ENCODE peak calls at places on chromosomes 1 and 21, in four cellular contexts. S is neural progenitor cell, I is fibroblast of lung, W is upper lobe of right lung. C is an unnamed sample. For H3K36me3, the result is how much of the 10 kb centered on the place peaks cover.

GRCh38 chr1:55854911-55855310 is 639.7 kb upstream of the USP24 start:
- DNase-seq in I (peak), S (no peak), W (no peak), C (peak)

GRCh38 chr1:56397811-56398231 is 181.5 kb downstream of the PLPP3 start:
- DNase-seq in I (no peak), W (no peak), S (no peak), C (peak)

GRCh38 chr1:11180342-11180744 is 8.8 kb upstream of the ANGPTL7 start:
- DNase-seq in I (peak), W (no peak), S (no peak), C (peak)

GRCh38 chr1:177966199-177966598 is 3.7 kb downstream of the SEC16B start:
- DNase-seq in W (no peak), S (no peak), I (peak), C (peak)

GRCh38 chr1:2971146-2971501 is 50.1 kb upstream of the ACTRT2 start:
- DNase-seq in I (no peak), W (peak), S (no peak), C (no peak)

GRCh38 chr1:231420299-231420958 is 1.7 kb downstream of the EGLN1 start:
- DNase-seq in I (peak), S (peak), W (no peak), C (peak)

GRCh38 chr1:5831600-5832335 is 160.5 kb downstream of the NPHP4 start:
- DNase-seq in I (no peak), S (peak), W (no peak), C (no peak)

GRCh38 chr1:94836891-94837290 is 16.7 kb downstream of the SLC44A3 start:
- DNase-seq in W (no peak), S (no peak), I (no peak), C (no peak)

GRCh38 chr1:154624756-154625643 is 17.0 kb upstream of the ADAR start:
- DNase-seq in W (no peak), I (peak), S (no peak), C (peak)

GRCh38 chr1:179953974-179954493 is 576 bp upstream of the CEP350 start:
- DNase-seq in W (no peak), S (peak), I (no peak), C (no peak)

GRCh38 chr1:89607156-89607555 is 25.8 kb upstream of the LRRC8C start:
- DNase-seq in I (no peak), W (no peak), S (no peak), C (no peak)

GRCh38 chr1:28160677-28161328 is 15.7 kb downstream of the PTAFR start:
- DNase-seq in I (peak), S (no peak), W (no peak), C (peak)

GRCh38 chr1:1335792-1336248 is 4.7 kb downstream of the TAS1R3 start:
- DNase-seq in W (no peak), S (no peak), I (no peak), C (no peak)

GRCh38 chr21:42222386-42222785 is 3.4 kb downstream of the ABCG1 start:
- DNase-seq in S (no peak), I (no peak), W (no peak), C (no peak)
- H3K4me3 ChIP-seq in S (no peak), I (no peak), W (no peak), C (no peak)

DNA sequence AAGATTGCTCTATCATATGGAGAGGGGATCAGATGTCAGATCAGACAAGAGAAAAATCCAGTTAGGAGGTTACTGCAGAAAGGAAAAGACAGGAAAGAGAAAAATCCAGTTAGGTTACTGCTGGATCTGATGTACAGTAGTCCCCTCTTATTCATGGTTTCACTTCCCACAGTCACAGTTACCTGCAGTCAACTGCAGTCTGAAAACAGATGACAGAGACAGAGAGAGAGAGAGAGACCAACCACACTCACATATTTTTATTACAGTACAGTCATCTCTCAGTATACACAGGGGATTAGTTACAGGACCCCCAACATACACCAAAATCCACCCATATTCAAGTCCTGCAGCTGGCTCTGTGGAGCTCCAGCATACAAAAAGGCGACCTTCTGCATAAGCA is 29.3 kb downstream of the NUP133 start:
- DNase-seq in I (no peak), W (no peak), S (no peak), C (no peak)
- H3K36me3 ChIP-seq in I (under half), W (half or more), S (under half), C (half or more)

GRCh38 chr1:66351913-66352312 is 182.0 kb upstream of the SGIP1 start:
- DNase-seq in I (no peak), S (no peak), W (no peak), C (no peak)

GRCh38 chr1:66354311-66354922 is 179.5 kb upstream of the SGIP1 start:
- DNase-seq in S (no peak), I (peak), W (no peak), C (peak)

GRCh38 chr1:66352783-66353182 is 181.2 kb upstream of the SGIP1 start:
- DNase-seq in W (no peak), I (no peak), S (no peak), C (peak)

GRCh38 chr1:66351474-66351873 is 182.5 kb upstream of the SGIP1 start:
- DNase-seq in S (no peak), I (peak), W (no peak), C (peak)

GRCh38 chr1:66353207-66353606 is 180.7 kb upstream of the SGIP1 start:
- DNase-seq in I (no peak), W (no peak), S (peak), C (no peak)
- H3K4me3 ChIP-seq in I (no peak), W (no peak), S (peak), C (no peak)

DNA sequence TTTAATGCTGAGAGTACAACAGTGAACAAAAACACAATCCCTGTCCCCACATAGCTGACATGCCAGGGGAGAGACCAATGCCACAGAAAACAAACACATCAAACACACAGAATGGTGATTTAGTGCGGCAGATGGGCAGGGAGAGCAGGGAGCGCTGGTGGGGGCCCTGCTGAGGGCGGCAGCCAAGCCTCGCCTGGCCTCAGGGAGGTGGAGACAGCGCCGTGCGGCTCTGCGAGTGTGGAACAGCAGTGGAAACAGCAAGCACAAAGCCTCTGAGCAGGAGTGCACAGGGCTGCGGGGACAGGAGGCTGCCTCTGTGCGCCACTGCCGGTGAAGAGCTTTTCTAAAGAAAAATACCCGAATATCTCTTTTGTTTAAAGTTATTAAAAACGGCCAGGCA is 17.0 kb downstream of the MCM3AP start:
- DNase-seq in I (no peak), W (no peak), S (no peak), C (no peak)
- H3K36me3 ChIP-seq in I (under half), W (half or more), S (under half), C (half or more)

GRCh38 chr1:235058695-235059094 is 69.9 kb downstream of the TOMM20 start:
- DNase-seq in I (no peak), W (no peak), S (no peak), C (no peak)
- H3K4me3 ChIP-seq in I (no peak), W (no peak), S (no peak), C (no peak)

GRCh38 chr1:100077525-100077924 is 55.2 kb downstream of the SASS6 start:
- DNase-seq in W (no peak), I (peak), S (no peak), C (no peak)
- H3K36me3 ChIP-seq in W (half or more), I (under half), S (under half), C (half or more)

C was measured in adipocyte.